ENCODE peak calls at places on chromosomes 6 and 20, in nine cellular contexts. G is heart left ventricle, I is A549, O is esophagus squamous epithelium, Z is tibial nerve, D is transverse colon, C is stomach, J is gastrocnemius medialis, A is ovary. V is an unnamed sample.

GRCh38 chr6:53524455-53524815 is 20.5 kb downstream of the GCLC start:
- DNase-seq in G (no peak), I (peak; percentile 51), O (no peak), Z (no peak), D (no peak), C (no peak), J (no peak), A (no peak), V (no peak)

GRCh38 chr6:107679457-107679856 is 144.7 kb downstream of the SCML4 start:
- DNase-seq in G (peak; percentile 69), I (no peak), O (no peak), Z (no peak), D (no peak), C (no peak), J (no peak), A (peak; percentile 63), V (no peak)

GRCh38 chr6:148146717-148147116 is 195.9 kb upstream of the SASH1 start:
- DNase-seq in G (no peak), I (no peak), O (no peak), Z (no peak), D (no peak), C (no peak), J (no peak), A (no peak), V (no peak)

GRCh38 chr20:19976595-19977372 is 40.4 kb upstream of the NAA20 start:
- DNase-seq in G (peak; percentile 77), I (peak; percentile 86), O (no peak), Z (peak; percentile 46), D (no peak), C (peak; percentile 62), J (no peak), A (peak; percentile 69), V (no peak)

GRCh38 chr6:109053285-109053684 is 41.4 kb downstream of the SESN1 start:
- DNase-seq in G (no peak), I (no peak), O (no peak), Z (no peak), D (no peak), C (no peak), J (no peak), A (no peak), V (no peak)

GRCh38 chr6:14035448-14035847 is 82.1 kb upstream of the CD83 start:
- DNase-seq in G (no peak), I (peak; percentile 34), O (no peak), Z (no peak), D (no peak), C (no peak), J (no peak), A (no peak), V (no peak)

GRCh38 chr20:18739785-18740184 is 73.8 kb upstream of the SCP2D1 start:
- DNase-seq in G (no peak), I (no peak), O (no peak), Z (peak; percentile 16), D (peak; percentile 42), C (no peak), J (no peak), A (peak; percentile 68), V (no peak)

GRCh38 chr6:21612067-21612745 is 18.7 kb downstream of the SOX4 start:
- DNase-seq in G (no peak), I (no peak), O (no peak), Z (no peak), D (no peak), C (no peak), J (no peak), A (no peak), V (no peak)

GRCh38 chr6:25945175-25945574 is 14.7 kb upstream of the SLC17A2 start:
- DNase-seq in G (no peak), I (no peak), O (no peak), Z (no peak), D (no peak), C (no peak), J (no peak), A (no peak), V (no peak)

GRCh38 chr6:142902636-142903053 is 42.3 kb downstream of the HIVEP2 start:
- DNase-seq in G (peak; percentile 85), I (peak; percentile 65), O (no peak), Z (peak; percentile 39), D (peak; percentile 67), C (peak; percentile 61), J (no peak), A (peak; percentile 72), V (peak; percentile 42)

GRCh38 chr6:6892706-6893601 is 214.8 kb upstream of the RREB1 start:
- DNase-seq in G (peak; percentile 74), I (no peak), O (no peak), Z (no peak), D (no peak), C (no peak), J (peak; percentile 91), A (peak; percentile 83), V (no peak)

GRCh38 chr6:6889601-6890000 is 218.2 kb upstream of the RREB1 start:
- DNase-seq in G (no peak), I (no peak), O (no peak), Z (no peak), D (no peak), C (no peak), J (no peak), A (no peak), V (no peak)

GRCh38 chr6:6891949-6892461 is 215.8 kb upstream of the RREB1 start:
- DNase-seq in G (no peak), I (no peak), O (no peak), Z (no peak), D (no peak), C (no peak), J (peak; percentile 73), A (no peak), V (no peak)

GRCh38 chr6:6891074-6891754 is 216.5 kb upstream of the RREB1 start:
- DNase-seq in G (no peak), I (no peak), O (no peak), Z (no peak), D (peak; percentile 75), C (peak; percentile 80), J (no peak), A (peak; percentile 56), V (peak; percentile 16)

GRCh38 chr6:6890400-6890858 is 217.3 kb upstream of the RREB1 start:
- DNase-seq in G (peak; percentile 63), I (no peak), O (no peak), Z (no peak), D (peak; percentile 56), C (peak; percentile 58), J (no peak), A (peak; percentile 80), V (peak; percentile 82)
- TF ChIP-seq POLR2A in G (no peak), I (no peak), O (no peak), Z (no peak), D (no peak), C (no peak), J (no peak), A (no peak), V (peak; percentile 18)

DNA sequence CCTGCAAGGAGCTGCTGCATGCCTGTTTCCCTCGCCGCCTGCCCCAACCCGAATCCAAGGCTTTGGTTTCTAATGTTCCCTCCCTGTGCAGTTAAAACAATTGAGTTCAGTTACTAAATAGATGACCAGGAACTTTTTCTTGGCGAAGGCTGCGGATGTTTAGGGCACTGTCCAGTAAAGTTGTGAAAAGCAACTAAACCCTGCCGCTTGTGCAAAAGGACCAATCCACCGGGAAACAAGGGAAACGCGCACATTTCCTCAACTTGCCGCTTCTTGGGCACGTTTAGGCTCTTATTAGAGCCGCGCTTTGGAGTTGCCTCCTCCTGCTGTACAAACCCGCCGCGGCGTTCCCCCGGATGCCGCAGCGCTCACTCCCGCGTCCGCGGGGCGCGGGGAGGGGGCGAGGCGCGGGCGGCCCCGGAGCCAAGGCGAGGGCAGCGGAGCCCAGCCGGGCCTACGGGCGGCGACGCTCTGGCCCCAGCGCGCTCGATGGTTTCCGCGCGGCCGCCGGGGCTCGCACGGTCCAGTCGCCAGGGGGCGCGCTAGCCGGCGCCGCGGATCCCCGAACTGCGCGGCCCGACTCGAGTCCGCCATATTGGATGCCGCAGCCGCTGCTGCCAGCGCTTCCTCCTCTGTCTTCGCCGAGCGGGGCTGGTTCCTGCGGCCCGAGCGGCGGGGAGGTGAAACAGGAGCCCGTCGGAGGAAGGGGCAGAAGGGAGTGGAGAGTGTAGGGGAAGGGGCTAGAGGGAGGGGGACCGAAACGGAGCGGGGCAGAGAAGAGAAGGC is at the start of gene SCAF8:
- DNase-seq in G (peak; percentile 81), I (peak; percentile 76), O (peak; percentile 28), Z (peak; percentile 63), D (peak; percentile 85), C (peak; percentile 87), J (peak; percentile 59), A (peak; percentile 92), V (peak; percentile 94)
- TF ChIP-seq POLR2A in G (no peak), I (peak; percentile 61), O (no peak), Z (peak; percentile 36), D (peak; percentile 55), C (no peak), J (peak; percentile 41), A (peak; percentile 80), V (peak; percentile 61)

GRCh38 chr6:139762587-139763031 is 388.2 kb upstream of the CITED2 start:
- DNase-seq in G (no peak), I (no peak), O (no peak), Z (no peak), D (no peak), C (no peak), J (no peak), A (no peak), V (no peak)

GRCh38 chr6:139766796-139767195 is 392.3 kb upstream of the CITED2 start:
- DNase-seq in G (no peak), I (no peak), O (no peak), Z (no peak), D (no peak), C (no peak), J (no peak), A (no peak), V (no peak)

GRCh38 chr6:139765825-139766285 is 391.4 kb upstream of the CITED2 start:
- DNase-seq in G (no peak), I (peak; percentile 64), O (no peak), Z (no peak), D (no peak), C (no peak), J (peak; percentile 51), A (no peak), V (peak; percentile 65)

GRCh38 chr6:139763468-139764214 is 389.2 kb upstream of the CITED2 start:
- DNase-seq in G (no peak), I (no peak), O (no peak), Z (no peak), D (no peak), C (no peak), J (no peak), A (no peak), V (no peak)

DNA sequence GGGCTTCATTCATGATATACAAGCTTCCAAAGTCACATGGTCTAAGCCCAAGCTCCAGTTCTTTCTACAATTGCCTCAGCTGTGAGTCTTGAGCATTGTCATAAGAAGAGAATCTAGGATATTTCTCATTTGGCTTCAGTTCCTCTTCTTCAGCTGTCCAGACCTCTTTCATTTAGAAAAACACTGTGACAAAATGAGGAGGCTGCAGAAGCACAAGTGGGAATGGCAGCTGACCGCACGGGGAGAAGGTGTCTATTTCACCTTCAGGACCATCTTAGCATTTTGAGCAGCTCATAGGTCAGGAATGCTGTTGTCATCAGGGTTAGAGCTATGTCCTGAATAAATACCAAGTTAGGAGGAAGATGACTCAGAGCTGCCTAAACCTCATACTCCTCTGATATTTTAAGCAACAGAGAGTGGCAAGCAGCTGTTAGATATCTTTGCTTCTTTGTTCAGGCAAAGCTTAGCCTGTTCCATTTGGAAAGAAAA is 390.1 kb upstream of the CITED2 start:
- DNase-seq in G (peak; percentile 41), I (peak; percentile 72), O (no peak), Z (peak; percentile 55), D (no peak), C (no peak), J (peak; percentile 85), A (no peak), V (peak; percentile 14)
- TF ChIP-seq POLR2A in G (no peak), I (no peak), O (no peak), Z (no peak), D (no peak), C (no peak), J (peak; percentile 49), A (no peak), V (no peak)

GRCh38 chr20:37405351-37405897 is 59.5 kb downstream of the SRC start:
- DNase-seq in G (no peak), I (peak; percentile 61), O (no peak), Z (no peak), D (no peak), C (no peak), J (no peak), A (no peak), V (no peak)
- TF ChIP-seq POLR2A in G (no peak), I (no peak), O (no peak), Z (no peak), D (no peak), C (no peak), J (no peak), A (no peak), V (no peak)

V was measured in erythroblast.